ENCODE peak calls at places on chromosomes 7 and 10, in five cellular contexts. W is body of pancreas, B is ascending aorta, L is Peyer's patch, T is fibroblast of lung. F is an unnamed sample.

GRCh38 chr10:48564466-48565150 is 40.3 kb downstream of the ARHGAP22 start:
- DNase-seq in W (no peak), B (no peak), L (no peak), T (no peak), F (no peak)

GRCh38 chr10:97081621-97082235 is 104.0 kb downstream of the SLIT1 start:
- DNase-seq in W (peak), B (no peak), L (no peak), T (peak), F (peak)

GRCh38 chr7:26782501-26782900 is 81.9 kb downstream of the SKAP2 start:
- DNase-seq in W (no peak), B (no peak), L (no peak), T (no peak), F (no peak)

GRCh38 chr10:89100680-89101079 is 106.4 kb downstream of the CH25H start:
- DNase-seq in W (no peak), B (no peak), L (no peak), T (peak), F (no peak)

GRCh38 chr7:43656997-43657396 is 72.3 kb downstream of the COA1 start:
- DNase-seq in W (no peak), B (no peak), L (no peak), T (no peak), F (no peak)

GRCh38 chr7:94431620-94432295 is 37.1 kb downstream of the COL1A2 start:
- DNase-seq in W (no peak), B (no peak), L (no peak), T (peak), F (no peak)

GRCh38 chr10:118590334-118590733 is 5.1 kb downstream of the PRLHR start:
- DNase-seq in W (peak), B (no peak), L (no peak), T (peak), F (no peak)

GRCh38 chr7:14894826-14895225 is 7.7 kb downstream of the DGKB start:
- DNase-seq in W (no peak), B (no peak), L (no peak), T (no peak), F (no peak)

GRCh38 chr10:72333111-72334012 is 21.4 kb downstream of the DNAJB12 start:
- DNase-seq in W (no peak), B (no peak), L (no peak), T (no peak), F (no peak)

GRCh38 chr10:5833814-5834213 is 20.6 kb upstream of the GDI2 start:
- DNase-seq in W (no peak), B (no peak), L (no peak), T (no peak), F (peak)

GRCh38 chr10:23693398-23693797 is 254.5 kb downstream of the OTUD1 start:
- DNase-seq in W (no peak), B (no peak), L (no peak), T (no peak), F (no peak)

GRCh38 chr7:2699289-2699620 is 11.3 kb downstream of the AMZ1 start:
- DNase-seq in W (no peak), B (no peak), L (no peak), T (no peak), F (no peak)

GRCh38 chr10:61478621-61479312 is 25.6 kb upstream of the TMEM26 start:
- DNase-seq in W (no peak), B (no peak), L (no peak), T (no peak), F (no peak)

GRCh38 chr7:148501707-148502139 is 88.8 kb upstream of the C7orf33 start:
- DNase-seq in W (no peak), B (no peak), L (peak), T (no peak), F (peak)

GRCh38 chr7:107932851-107933250 is 41.9 kb downstream of the DLD start:
- DNase-seq in W (no peak), B (no peak), L (no peak), T (no peak), F (no peak)

GRCh38 chr7:56174346-56175085 is 58.3 kb upstream of the NUPR2 start:
- DNase-seq in W (no peak), B (no peak), L (no peak), T (no peak), F (no peak)

GRCh38 chr10:5284311-5285057 is 80.3 kb upstream of the UCN3 start:
- DNase-seq in W (no peak), B (no peak), L (no peak), T (peak), F (no peak)

GRCh38 chr7:36203081-36203775 is 50.2 kb downstream of the EEPD1 start:
- DNase-seq in W (no peak), B (no peak), L (no peak), T (no peak), F (no peak)

GRCh38 chr10:71621783-71622526 is 97.6 kb downstream of the C10orf105 start:
- DNase-seq in W (peak), B (peak), L (no peak), T (peak), F (peak)

GRCh38 chr7:154686305-154686704 is 316.6 kb downstream of the PAXIP1 start:
- DNase-seq in W (no peak), B (no peak), L (no peak), T (no peak), F (no peak)

GRCh38 chr7:23026164-23026563 is 12.2 kb upstream of the HYCC1 start:
- DNase-seq in W (no peak), B (no peak), L (no peak), T (no peak), F (peak)

GRCh38 chr7:11331128-11332102 is 357.7 kb downstream of the PHF14 start:
- DNase-seq in W (no peak), B (no peak), L (no peak), T (no peak), F (no peak)

GRCh38 chr10:132607491-132607890 is 69.9 kb downstream of the INPP5A start:
- DNase-seq in W (no peak), B (peak), L (no peak), T (no peak), F (no peak)

GRCh38 chr7:112748381-112748780 is 41.8 kb downstream of the TMEM168 start:
- DNase-seq in W (no peak), B (no peak), L (no peak), T (no peak), F (no peak)

GRCh38 chr10:130339091-130339490 is 202.9 kb downstream of the GLRX3 start:
- DNase-seq in W (no peak), B (no peak), L (no peak), T (no peak), F (no peak)

GRCh38 chr7:29100857-29101256 is 45.5 kb downstream of the CPVL start:
- DNase-seq in W (no peak), B (no peak), L (no peak), T (no peak), F (no peak)

GRCh38 chr7:121798076-121798475 is 74.9 kb upstream of the PTPRZ1 start:
- DNase-seq in W (no peak), B (no peak), L (no peak), T (no peak), F (no peak)

GRCh38 chr10:84097787-84098353 is 41.4 kb upstream of the GHITM start:
- DNase-seq in W (no peak), B (no peak), L (no peak), T (peak), F (peak)

GRCh38 chr10:114874827-114875541 is 53.4 kb downstream of the FHIP2A start:
- DNase-seq in W (no peak), B (no peak), L (no peak), T (peak), F (peak)

GRCh38 chr10:10589540-10589939 is 428.1 kb upstream of the CELF2 start:
- DNase-seq in W (no peak), B (peak), L (no peak), T (peak), F (peak)

GRCh38 chr7:7157887-7158271 is 24.5 kb upstream of the C1GALT1 start:
- DNase-seq in W (no peak), B (no peak), L (no peak), T (peak), F (no peak)

DNA sequence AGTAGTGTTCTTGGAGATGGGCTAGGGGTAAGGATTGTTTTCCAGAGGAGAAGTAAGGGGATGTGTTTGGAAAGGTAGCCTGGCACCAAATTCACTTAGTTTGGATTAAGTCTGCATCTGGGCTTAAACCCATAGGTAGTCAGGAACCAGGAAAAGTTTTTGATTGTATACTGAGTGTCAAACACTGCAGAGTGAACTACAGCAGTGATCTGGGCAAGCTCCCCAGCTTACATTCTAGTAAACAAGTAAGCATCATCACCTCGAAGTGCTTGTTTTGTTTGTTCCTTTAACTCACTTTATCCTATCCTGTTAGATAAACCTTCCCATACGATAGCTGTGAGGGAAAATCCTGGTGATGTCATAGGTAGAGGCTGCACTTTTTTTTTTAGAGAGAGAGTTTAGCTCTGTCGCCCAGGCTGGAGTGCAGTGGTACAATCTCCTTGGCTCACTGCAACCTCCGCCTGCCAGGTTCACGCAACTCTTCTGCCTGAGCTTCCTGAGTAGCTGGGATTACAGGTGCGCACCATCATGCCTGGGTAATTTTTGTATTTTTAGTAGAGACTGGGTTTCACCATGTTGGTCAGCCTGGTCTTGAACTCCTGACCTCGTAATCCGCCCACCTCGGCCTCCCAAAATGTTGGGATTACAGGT is 2.4 kb downstream of the RPS24 start:
- DNase-seq in W (no peak), B (no peak), L (no peak), T (no peak), F (no peak)
- H3K27ac ChIP-seq in W (no peak), B (no peak), L (no peak), T (no peak), F (no peak)

GRCh38 chr7:92723205-92723604 is 113.2 kb downstream of the CDK6 start:
- DNase-seq in W (no peak), B (no peak), L (no peak), T (no peak), F (no peak)
- H3K27ac ChIP-seq in W (no peak), B (no peak), L (no peak), T (peak), F (no peak)

DNA sequence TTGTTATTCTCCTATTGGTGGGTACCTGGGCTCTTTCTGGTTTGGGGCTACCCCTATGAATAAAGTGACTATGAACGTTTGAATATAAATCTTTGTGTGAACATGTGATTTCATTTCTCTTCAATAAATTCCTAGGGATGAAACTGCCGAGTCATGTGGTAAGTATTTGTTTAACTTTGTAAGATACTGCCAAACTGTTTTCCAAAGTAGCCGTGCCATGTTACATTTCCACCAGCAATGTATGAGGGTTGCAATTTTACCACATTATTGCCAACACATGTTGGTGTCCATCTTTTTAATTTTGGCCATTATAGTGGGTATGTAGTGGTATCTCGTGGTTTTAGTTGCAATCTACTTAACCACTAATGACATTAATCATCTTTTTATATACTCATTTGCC is 94.7 kb downstream of the ZNRF2 start:
- DNase-seq in W (no peak), B (no peak), L (no peak), T (peak), F (no peak)
- H3K27ac ChIP-seq in W (no peak), B (no peak), L (no peak), T (no peak), F (no peak)

GRCh38 chr10:119654540-119654939 is 3.4 kb downstream of the BAG3 start:
- DNase-seq in W (no peak), B (peak), L (no peak), T (no peak), F (peak)
- H3K27ac ChIP-seq in W (no peak), B (peak), L (peak), T (peak), F (no peak)

F was measured in cardiac muscle cell.